ENCODE peak calls at places on chromosome 9, in four cellular contexts. T is adrenal gland; O is prostate gland; W is CD8-positive, alpha-beta T cell. D is an unnamed sample.

GRCh38 chr9:125787715-125788114 is 40.5 kb downstream of the PBX3 start:
- DNase-seq in T (no peak), O (no peak), W (no peak), D (no peak)

GRCh38 chr9:130912932-130913598 is 16.5 kb upstream of the QRFP start:
- DNase-seq in T (no peak), O (no peak), W (no peak), D (no peak)

GRCh38 chr9:137519553-137519952 is 30.6 kb downstream of the PNPLA7 start:
- DNase-seq in T (no peak), O (no peak), W (no peak), D (no peak)

GRCh38 chr9:87711857-87712800 is 13.8 kb upstream of the CTSL start:
- DNase-seq in T (no peak), O (no peak), W (no peak), D (no peak)

GRCh38 chr9:114229236-114229635 is 73.9 kb downstream of the COL27A1 start:
- DNase-seq in T (no peak), O (no peak), W (no peak), D (no peak)

GRCh38 chr9:36092509-36093215 is 43.9 kb upstream of the GLIPR2 start:
- DNase-seq in T (peak; percentile 15), O (no peak), W (no peak), D (peak; percentile 57)

GRCh38 chr9:93679536-93680444 is 103.4 kb downstream of the PHF2 start:
- DNase-seq in T (peak; percentile 5), O (peak; percentile 2), W (peak; percentile 42), D (peak; percentile 21)

GRCh38 chr9:14741369-14741768 is 18.8 kb upstream of the CER1 start:
- DNase-seq in T (no peak), O (no peak), W (no peak), D (no peak)

GRCh38 chr9:132090771-132091170 is 11.1 kb upstream of the MED27 start:
- DNase-seq in T (no peak), O (no peak), W (no peak), D (no peak)

GRCh38 chr9:78306222-78307076 is 9.5 kb downstream of the PSAT1 start:
- DNase-seq in T (no peak), O (no peak), W (no peak), D (no peak)
- TF ChIP-seq CTCF in T (no peak), O (no peak), W (no peak), D (no peak)

GRCh38 chr9:127144670-127145458 is 22.4 kb upstream of the ANGPTL2 start:
- DNase-seq in T (peak; percentile 7), O (no peak), W (peak; percentile 15), D (no peak)
- TF ChIP-seq CTCF in T (no peak), O (no peak), W (no peak), D (no peak)

GRCh38 chr9:83538890-83539238 is 663 bp upstream of the FRMD3 start:
- DNase-seq in T (no peak), O (no peak), W (no peak), D (no peak)
- TF ChIP-seq CTCF in T (no peak), O (no peak), W (no peak), D (no peak)

DNA sequence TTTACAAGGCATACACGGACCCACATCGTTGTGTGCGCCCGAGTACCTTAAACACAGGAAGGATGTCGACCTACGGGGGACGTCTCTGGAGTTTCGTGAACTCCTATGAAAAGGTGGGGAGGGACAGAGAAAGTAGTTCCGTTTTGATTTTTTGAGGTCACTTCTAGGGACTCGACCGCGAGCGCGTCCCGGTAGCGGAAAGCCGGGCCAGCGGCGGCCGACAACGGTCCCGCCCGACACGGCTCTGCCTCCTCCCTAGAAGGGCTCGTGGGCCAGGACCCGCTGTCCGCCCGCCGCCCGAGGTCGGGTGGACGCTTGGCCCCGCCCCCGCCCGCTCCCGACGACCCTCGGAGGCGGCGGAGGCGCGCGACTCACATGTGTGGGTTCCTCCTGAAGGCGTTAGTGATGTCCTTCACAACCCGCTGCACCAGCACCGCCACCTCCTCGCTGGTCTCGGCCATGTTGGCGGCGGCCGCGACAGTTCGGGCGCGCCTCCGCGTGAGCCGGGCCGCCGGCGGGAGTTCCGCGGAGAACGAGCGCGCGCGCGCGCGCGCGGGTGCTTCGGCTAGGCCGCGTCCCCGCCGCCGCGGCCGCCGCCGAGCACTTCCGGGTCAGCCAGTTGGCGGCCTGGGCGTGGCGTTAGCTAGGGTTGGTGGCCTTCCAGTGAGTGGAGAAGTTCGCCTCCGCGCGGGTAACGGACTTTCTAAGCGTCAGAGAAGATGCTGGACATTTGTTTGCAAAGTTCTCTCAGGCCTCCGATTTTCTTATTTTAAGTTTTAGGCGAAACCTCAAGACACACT is at the start of gene PTAR1:
- DNase-seq in T (peak; percentile 93), O (peak; percentile 83), W (peak; percentile 95), D (peak; percentile 89)
- TF ChIP-seq CTCF in T (no peak), O (no peak), W (no peak), D (no peak)

GRCh38 chr9:79573697-79573976 is 1.9 kb downstream of the TLE4 start:
- DNase-seq in T (no peak), O (no peak), W (no peak), D (no peak)
- TF ChIP-seq CTCF in T (no peak), O (no peak), W (no peak), D (no peak)

GRCh38 chr9:19460258-19460657 is 51.4 kb downstream of the ACER2 start:
- DNase-seq in T (no peak), O (no peak), W (no peak), D (no peak)
- TF ChIP-seq CTCF in T (no peak), O (no peak), W (no peak), D (no peak)

GRCh38 chr9:104606202-104606601 is 775 bp upstream of the OR13C2 start:
- DNase-seq in T (no peak), O (no peak), W (no peak), D (no peak)

GRCh38 chr9:104604801-104605200 is 626 bp downstream of the OR13C2 start:
- DNase-seq in T (no peak), O (no peak), W (no peak), D (no peak)

GRCh38 chr9:104608336-104608735 is 2.9 kb upstream of the OR13C2 start:
- DNase-seq in T (no peak), O (no peak), W (no peak), D (no peak)
- TF ChIP-seq CTCF in T (peak; percentile 28), O (no peak), W (no peak), D (no peak)

GRCh38 chr9:69671904-69672827 is at the start of gene APBA1:
- DNase-seq in T (peak; percentile 49), O (peak; percentile 50), W (peak; percentile 58), D (peak; percentile 54)
- TF ChIP-seq CTCF in T (no peak), O (no peak), W (no peak), D (no peak)

D was measured in GM13976.